ENCODE peak calls at places on chromosomes 6 and 20, in ten cellular contexts. C, A, M, U, B, O, P, G, V and D are unnamed samples. For H3K36me3, the result is how much of the 10 kb centered on the place peaks cover.

GRCh38 chr20:23350855-23351838 is 556 bp downstream of the NXT1 start:
- DNase-seq in C (peak), A (peak), M (no peak), U (peak), B (peak), O (peak), P (peak), G (peak), V (peak), D (peak)

GRCh38 chr6:166076625-166077024 is 91.0 kb downstream of the TBXT start:
- DNase-seq in C (no peak), A (no peak), M (no peak), U (no peak), B (no peak), O (no peak), P (no peak), G (no peak), V (no peak), D (no peak)

GRCh38 chr20:37520417-37520751 is 666 bp upstream of the NNAT start:
- DNase-seq in C (no peak), A (no peak), M (no peak), U (no peak), B (no peak), O (no peak), P (no peak), G (no peak), V (no peak), D (no peak)

GRCh38 chr20:53839423-53840176 is 230.8 kb downstream of the BCAS1 start:
- DNase-seq in C (no peak), A (no peak), M (no peak), U (no peak), B (peak), O (no peak), P (peak), G (no peak), V (peak), D (no peak)

GRCh38 chr20:14062786-14063185 is 67.5 kb downstream of the MACROD2 start:
- DNase-seq in C (peak), A (no peak), M (no peak), U (no peak), B (no peak), O (no peak), P (no peak), G (peak), V (no peak), D (no peak)

GRCh38 chr6:96792791-96793190 is 44.5 kb downstream of the GPR63 start:
- DNase-seq in C (no peak), A (no peak), M (no peak), U (no peak), B (no peak), O (peak), P (no peak), G (no peak), V (no peak), D (no peak)

GRCh38 chr20:20371133-20371532 is 3.2 kb downstream of the INSM1 start:
- DNase-seq in C (no peak), A (no peak), M (no peak), U (no peak), B (no peak), O (no peak), P (no peak), G (no peak), V (no peak), D (no peak)

GRCh38 chr20:4025679-4026078 is 10.3 kb upstream of the RNF24 start:
- DNase-seq in C (no peak), A (no peak), M (no peak), U (no peak), B (no peak), O (no peak), P (no peak), G (no peak), V (no peak), D (no peak)

GRCh38 chr6:39082310-39082709 is 32.7 kb downstream of the SAYSD1 start:
- DNase-seq in C (no peak), A (no peak), M (no peak), U (no peak), B (no peak), O (no peak), P (no peak), G (no peak), V (no peak), D (no peak)

GRCh38 chr6:118982256-118982911 is 47.4 kb upstream of the MCM9 start:
- DNase-seq in C (no peak), A (no peak), M (no peak), U (no peak), B (no peak), O (no peak), P (no peak), G (no peak), V (no peak), D (no peak)

GRCh38 chr20:10637563-10637962 is 36.2 kb downstream of the JAG1 start:
- DNase-seq in C (no peak), A (no peak), M (no peak), U (no peak), B (no peak), O (no peak), P (no peak), G (no peak), V (no peak), D (no peak)

GRCh38 chr20:53656653-53657288 is 63.1 kb upstream of the ZNF217 start:
- DNase-seq in C (no peak), A (no peak), M (no peak), U (no peak), B (no peak), O (no peak), P (no peak), G (peak), V (no peak), D (no peak)

GRCh38 chr20:38559764-38560163 is 21.2 kb upstream of the ADIG start:
- DNase-seq in C (no peak), A (no peak), M (no peak), U (no peak), B (no peak), O (no peak), P (no peak), G (peak), V (no peak), D (no peak)

GRCh38 chr6:56293756-56294155 is 46.4 kb upstream of the COL21A1 start:
- DNase-seq in C (no peak), A (no peak), M (no peak), U (no peak), B (no peak), O (no peak), P (no peak), G (no peak), V (no peak), D (no peak)

GRCh38 chr20:32325706-32326506 is 32.2 kb upstream of the ASXL1 start:
- DNase-seq in C (peak), A (no peak), M (no peak), U (no peak), B (no peak), O (peak), P (no peak), G (peak), V (no peak), D (no peak)

GRCh38 chr6:127177030-127177928 is 58.8 kb downstream of the RSPO3 start:
- DNase-seq in C (no peak), A (no peak), M (no peak), U (no peak), B (no peak), O (no peak), P (no peak), G (peak), V (no peak), D (no peak)

GRCh38 chr20:32605167-32605656 is 20.1 kb upstream of the NOL4L start:
- DNase-seq in C (peak), A (no peak), M (no peak), U (no peak), B (no peak), O (peak), P (peak), G (no peak), V (no peak), D (peak)

GRCh38 chr20:57498425-57499400 is 26.2 kb downstream of the CTCFL start:
- DNase-seq in C (peak), A (no peak), M (no peak), U (no peak), B (no peak), O (peak), P (peak), G (no peak), V (no peak), D (no peak)

GRCh38 chr6:78020586-78020985 is 367.7 kb downstream of the MEI4 start:
- DNase-seq in C (no peak), A (no peak), M (no peak), U (no peak), B (no peak), O (no peak), P (peak), G (no peak), V (no peak), D (no peak)

GRCh38 chr6:15036690-15037245 is 209.1 kb upstream of the JARID2 start:
- DNase-seq in C (no peak), A (peak), M (no peak), U (no peak), B (no peak), O (peak), P (peak), G (no peak), V (peak), D (no peak)

GRCh38 chr20:32560989-32561830 is 23.9 kb downstream of the NOL4L start:
- DNase-seq in C (no peak), A (no peak), M (no peak), U (no peak), B (no peak), O (peak), P (no peak), G (no peak), V (no peak), D (no peak)

GRCh38 chr6:10719386-10720228 is 3.3 kb upstream of the TMEM14C start:
- DNase-seq in C (peak), A (no peak), M (no peak), U (peak), B (no peak), O (no peak), P (no peak), G (no peak), V (peak), D (no peak)

GRCh38 chr20:37007898-37008649 is 56.6 kb upstream of the SAMHD1 start:
- DNase-seq in C (peak), A (no peak), M (no peak), U (no peak), B (no peak), O (peak), P (no peak), G (peak), V (no peak), D (no peak)

GRCh38 chr20:4916991-4917881 is 84.1 kb downstream of the SLC23A2 start:
- DNase-seq in C (peak), A (no peak), M (no peak), U (no peak), B (peak), O (no peak), P (peak), G (peak), V (no peak), D (no peak)

GRCh38 chr20:18857640-18858039 is 44.1 kb downstream of the SCP2D1 start:
- DNase-seq in C (no peak), A (no peak), M (no peak), U (no peak), B (no peak), O (no peak), P (no peak), G (peak), V (no peak), D (no peak)

GRCh38 chr20:50356522-50356880 is 153.7 kb upstream of the PTPN1 start:
- DNase-seq in C (no peak), A (no peak), M (no peak), U (no peak), B (no peak), O (no peak), P (no peak), G (no peak), V (no peak), D (no peak)

GRCh38 chr20:58342104-58342945 is 32.8 kb downstream of the RAB22A start:
- DNase-seq in C (peak), A (no peak), M (no peak), U (no peak), B (no peak), O (no peak), P (no peak), G (peak), V (no peak), D (no peak)

GRCh38 chr6:84696181-84696580 is 68.2 kb downstream of the TBX18 start:
- DNase-seq in C (no peak), A (no peak), M (no peak), U (no peak), B (no peak), O (no peak), P (no peak), G (peak), V (no peak), D (no peak)

GRCh38 chr6:167904791-167905190 is 78.1 kb downstream of the AFDN start:
- DNase-seq in C (no peak), A (no peak), M (no peak), U (no peak), B (no peak), O (no peak), P (no peak), G (no peak), V (no peak), D (no peak)

GRCh38 chr6:151294561-151295101 is 54.9 kb downstream of the AKAP12 start:
- DNase-seq in C (peak), A (no peak), M (no peak), U (no peak), B (no peak), O (no peak), P (no peak), G (peak), V (no peak), D (no peak)

GRCh38 chr6:82415820-82416219 is 52.2 kb downstream of the TPBG start:
- DNase-seq in C (no peak), A (no peak), M (no peak), U (no peak), B (no peak), O (no peak), P (no peak), G (no peak), V (no peak), D (no peak)

GRCh38 chr6:6584310-6585002 is 4.1 kb upstream of the LY86 start:
- DNase-seq in C (no peak), A (no peak), M (no peak), U (no peak), B (no peak), O (no peak), P (no peak), G (no peak), V (no peak), D (no peak)

GRCh38 chr6:127539292-127539691 is 20.2 kb upstream of the MTCL3 start:
- DNase-seq in C (no peak), A (no peak), M (no peak), U (no peak), B (no peak), O (peak), P (no peak), G (peak), V (no peak), D (no peak)

GRCh38 chr20:57438552-57438951 is 47.4 kb downstream of the RBM38 start:
- DNase-seq in C (no peak), A (no peak), M (no peak), U (no peak), B (no peak), O (no peak), P (no peak), G (no peak), V (no peak), D (no peak)

GRCh38 chr6:85498596-85499258 is 48.8 kb downstream of the NT5E start:
- DNase-seq in C (no peak), A (no peak), M (no peak), U (no peak), B (no peak), O (no peak), P (no peak), G (peak), V (no peak), D (no peak)

GRCh38 chr6:56775498-56776166 is 132.9 kb upstream of the DST start:
- DNase-seq in C (no peak), A (no peak), M (no peak), U (no peak), B (no peak), O (no peak), P (no peak), G (no peak), V (no peak), D (no peak)

GRCh38 chr6:150266309-150266708 is 102.5 kb upstream of the IYD start:
- DNase-seq in C (no peak), A (no peak), M (no peak), U (no peak), B (no peak), O (no peak), P (no peak), G (no peak), V (no peak), D (no peak)

GRCh38 chr6:56188429-56188828 is 59.0 kb downstream of the COL21A1 start:
- DNase-seq in C (no peak), A (no peak), M (no peak), U (no peak), B (no peak), O (no peak), P (no peak), G (no peak), V (no peak), D (no peak)

GRCh38 chr6:148974351-148974750 is 227.5 kb downstream of the UST start:
- DNase-seq in C (no peak), A (no peak), M (no peak), U (no peak), B (no peak), O (no peak), P (no peak), G (no peak), V (no peak), D (no peak)

GRCh38 chr6:3061501-3061941 is 6.8 kb upstream of the RIPK1 start:
- DNase-seq in C (peak), A (no peak), M (no peak), U (no peak), B (no peak), O (no peak), P (no peak), G (peak), V (no peak), D (no peak)
- TF ChIP-seq CTCF in C (peak), A (no peak), M (no peak), U (no peak), B (no peak), O (no peak), P (no peak), G (no peak), V (no peak), D (no peak)

DNA sequence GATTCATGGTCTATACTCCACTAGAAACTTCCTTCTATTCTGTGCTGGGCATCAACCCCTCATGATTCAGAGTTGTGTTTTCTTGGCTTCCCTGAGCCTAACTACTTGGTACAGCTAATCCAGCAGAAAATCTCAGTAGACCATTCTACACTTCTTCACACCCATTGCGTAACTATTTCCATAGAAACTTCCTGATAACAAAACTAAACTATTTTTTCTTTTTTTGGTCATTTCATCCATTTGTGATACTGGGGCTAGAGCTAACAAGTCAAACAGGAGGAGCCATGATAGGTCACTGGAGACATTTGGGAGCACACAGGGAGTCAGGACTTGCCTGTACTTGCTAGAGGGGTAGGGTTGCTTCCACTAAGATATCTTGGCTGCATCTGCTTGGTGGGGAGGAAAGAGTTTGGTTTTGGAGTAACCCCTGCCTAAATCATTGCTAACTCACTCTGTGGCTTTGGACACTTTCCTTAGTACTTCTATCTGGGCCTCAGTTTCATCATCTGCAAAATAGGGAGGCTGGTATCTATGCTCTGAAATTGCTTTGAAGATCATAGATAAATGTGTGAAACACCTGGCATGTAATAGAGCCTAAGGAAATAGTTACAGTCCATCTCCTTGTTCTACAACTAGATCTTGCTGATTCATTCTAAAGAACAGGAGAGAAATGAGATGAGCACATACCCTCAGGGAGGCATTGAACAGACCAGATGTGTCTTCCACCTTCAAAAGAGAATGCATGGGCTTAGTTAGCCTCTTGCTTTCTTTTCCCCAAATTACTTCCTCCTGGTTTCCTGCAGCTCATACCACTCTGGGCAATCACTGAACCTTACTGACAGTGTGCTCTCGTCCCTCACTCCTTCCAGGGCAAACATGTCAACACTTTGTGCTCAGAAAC is 127.9 kb upstream of the ADGRF1 start:
- DNase-seq in C (peak), A (no peak), M (no peak), U (no peak), B (no peak), O (peak), P (no peak), G (peak), V (no peak), D (no peak)
- H3K27ac ChIP-seq in C (no peak), A (no peak), M (peak), U (no peak), B (no peak), O (peak), P (no peak), G (no peak), V (peak), D (no peak)

DNA sequence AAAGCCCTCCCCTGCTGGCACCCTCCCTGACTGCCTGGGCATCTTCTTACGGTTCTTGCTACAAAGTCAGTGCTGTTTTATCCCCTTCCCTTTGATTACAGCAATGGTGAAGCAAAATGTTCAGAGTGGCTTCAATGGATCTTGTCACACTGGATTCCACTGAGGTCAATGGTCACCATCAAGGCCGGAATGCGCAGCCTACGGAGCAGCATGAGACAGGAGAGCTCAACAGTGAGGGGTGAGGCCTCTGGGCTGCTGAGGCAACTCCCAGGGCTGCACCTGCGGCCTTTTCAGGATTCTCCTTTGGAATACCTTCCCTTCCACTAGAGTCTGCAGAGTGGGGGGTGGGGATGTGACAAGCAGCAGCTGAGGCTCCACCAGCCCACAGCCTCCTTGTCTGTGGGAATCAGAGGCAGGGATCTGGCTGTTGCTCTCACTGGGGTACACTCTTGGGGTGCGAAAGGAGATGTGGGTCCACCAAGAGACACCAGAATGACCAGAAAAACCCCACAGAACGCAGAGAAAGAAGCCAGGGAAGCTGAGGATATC is 40.4 kb upstream of the EMILIN3 start:
- DNase-seq in C (no peak), A (no peak), M (no peak), U (no peak), B (no peak), O (no peak), P (no peak), G (no peak), V (no peak), D (no peak)
- H3K36me3 ChIP-seq in C (under half), A (half or more), M (under half), U (under half), B (half or more), O (under half), P (under half), G (under half), V (half or more), D (half or more)

GRCh38 chr6:34143196-34143883 is 2.5 kb downstream of the GRM4 start:
- DNase-seq in C (no peak), A (no peak), M (no peak), U (no peak), B (peak), O (no peak), P (no peak), G (no peak), V (no peak), D (no peak)
- TF ChIP-seq CTCF in C (no peak), A (no peak), M (no peak), U (no peak), B (no peak), O (no peak), P (no peak), G (no peak), V (no peak), D (no peak)